ENCODE peak calls at places on chromosomes 1 and 21, in five cellular contexts. S is HepG2, Z is A549, P is K562, X is H1. A is an unnamed sample.

GRCh38 chr1:109875874-109876273 is 34.8 kb upstream of the CSF1 start:
- DNase-seq in S (no peak), Z (no peak), P (no peak), X (no peak), A (no peak)

GRCh38 chr1:111802110-111802509 is 46.4 kb downstream of the DDX20 start:
- DNase-seq in S (no peak), Z (no peak), P (no peak), X (no peak), A (no peak)

GRCh38 chr21:42414928-42415769 is 11.4 kb downstream of the UBASH3A start:
- DNase-seq in S (no peak), Z (peak; percentile 74), P (peak; percentile 62), X (no peak), A (peak; percentile 16)

GRCh38 chr1:8720347-8720746 is 97.1 kb downstream of the RERE start:
- DNase-seq in S (no peak), Z (no peak), P (no peak), X (no peak), A (no peak)

GRCh38 chr1:89354210-89354609 is 9.6 kb upstream of the GBP6 start:
- DNase-seq in S (no peak), Z (no peak), P (no peak), X (no peak), A (no peak)

GRCh38 chr1:164563821-164564251 is 4.9 kb downstream of the PBX1 start:
- DNase-seq in S (no peak), Z (no peak), P (no peak), X (no peak), A (peak; percentile 23)

GRCh38 chr1:162670928-162671663 is 38.8 kb downstream of the DDR2 start:
- DNase-seq in S (no peak), Z (no peak), P (no peak), X (no peak), A (peak; percentile 72)

GRCh38 chr1:93980881-93981280 is 71.7 kb upstream of the GCLM start:
- DNase-seq in S (no peak), Z (no peak), P (no peak), X (no peak), A (no peak)

GRCh38 chr1:162036156-162036555 is 12.5 kb upstream of the OLFML2B start:
- DNase-seq in S (no peak), Z (no peak), P (no peak), X (no peak), A (no peak)

GRCh38 chr1:88537762-88538161 is 146.3 kb upstream of the PKN2 start:
- DNase-seq in S (no peak), Z (no peak), P (no peak), X (no peak), A (no peak)

GRCh38 chr1:30804381-30804780 is 46.8 kb upstream of the LAPTM5 start:
- DNase-seq in S (no peak), Z (no peak), P (no peak), X (no peak), A (no peak)

GRCh38 chr1:11957891-11958290 is 22.4 kb upstream of the MFN2 start:
- DNase-seq in S (no peak), Z (no peak), P (no peak), X (no peak), A (no peak)

GRCh38 chr1:201593200-201593828 is 54.4 kb downstream of the NAV1 start:
- DNase-seq in S (no peak), Z (peak; percentile 28), P (no peak), X (no peak), A (peak; percentile 85)

GRCh38 chr21:37367301-37367757 is 756 bp downstream of the DYRK1A start:
- DNase-seq in S (no peak), Z (no peak), P (no peak), X (no peak), A (no peak)

GRCh38 chr1:156948708-156949107 is 28.3 kb downstream of the LRRC71 start:
- DNase-seq in S (no peak), Z (no peak), P (peak; percentile 52), X (no peak), A (no peak)

GRCh38 chr1:91948501-91949355 is 473 bp upstream of the BRDT start:
- DNase-seq in S (no peak), Z (no peak), P (no peak), X (no peak), A (no peak)
- H3K27ac ChIP-seq in S (no peak overlapping the region), Z (no peak overlapping the region), P (no peak overlapping the region), X (no peak overlapping the region), A (no peak overlapping the region)

DNA sequence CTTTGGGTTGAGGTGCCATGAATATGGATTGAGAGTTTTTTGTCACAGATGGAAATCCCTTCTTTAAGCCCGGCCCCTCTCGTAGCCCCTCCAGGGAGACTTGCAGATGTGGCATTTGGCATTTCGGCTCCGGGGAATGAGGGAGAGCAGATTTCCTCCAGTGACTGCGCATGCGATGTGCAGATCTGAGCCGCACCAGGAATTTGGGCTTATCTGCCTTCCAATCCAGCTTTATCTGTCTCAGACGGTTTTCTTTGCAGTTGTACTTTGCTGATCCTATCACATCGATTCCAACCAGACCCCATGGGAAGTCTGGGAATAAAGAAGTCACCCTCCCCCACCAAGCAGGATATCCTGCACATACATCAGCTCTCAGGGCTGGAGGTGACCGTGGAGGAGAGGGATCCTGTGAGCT is 11.7 kb downstream of the KIF26B start:
- DNase-seq in S (no peak), Z (no peak), P (no peak), X (no peak), A (peak; percentile 18)
- H3K4me3 ChIP-seq in S (no peak overlapping the region), Z (no peak overlapping the region), P (no peak overlapping the region), X (peak overlapping the region; percentile 16), A (no peak overlapping the region)

GRCh38 chr1:211578640-211579433 is at the start of gene SLC30A1:
- DNase-seq in S (peak; percentile 93), Z (peak; percentile 99), P (peak; percentile 100), X (peak; percentile 85), A (peak; percentile 98)

GRCh38 chr1:211583011-211583995 is 4.3 kb upstream of the SLC30A1 start:
- DNase-seq in S (no peak), Z (no peak), P (peak; percentile 60), X (no peak), A (no peak)

GRCh38 chr1:211579434-211580302 is 707 bp upstream of the SLC30A1 start:
- DNase-seq in S (peak; percentile 87), Z (peak; percentile 56), P (peak; percentile 94), X (peak; percentile 21), A (no peak)

GRCh38 chr1:211580303-211580687 is 1.3 kb upstream of the SLC30A1 start:
- DNase-seq in S (no peak), Z (no peak), P (no peak), X (no peak), A (no peak)

GRCh38 chr1:211581521-211581920 is 2.6 kb upstream of the SLC30A1 start:
- DNase-seq in S (no peak), Z (no peak), P (no peak), X (no peak), A (no peak)
- TF ChIP-seq JUN in S (no peak), Z (no peak), P (no peak), X (no peak), A (no peak)

GRCh38 chr1:155005076-155005971 is 2.7 kb downstream of the ZBTB7B start:
- DNase-seq in S (no peak), Z (no peak), P (no peak), X (no peak), A (no peak)
- H3K27ac ChIP-seq in S (peak overlapping the region; percentile 97), Z (peak overlapping the region; percentile 100), P (peak overlapping the region; percentile 99), X (no peak overlapping the region), A (no peak overlapping the region)

DNA sequence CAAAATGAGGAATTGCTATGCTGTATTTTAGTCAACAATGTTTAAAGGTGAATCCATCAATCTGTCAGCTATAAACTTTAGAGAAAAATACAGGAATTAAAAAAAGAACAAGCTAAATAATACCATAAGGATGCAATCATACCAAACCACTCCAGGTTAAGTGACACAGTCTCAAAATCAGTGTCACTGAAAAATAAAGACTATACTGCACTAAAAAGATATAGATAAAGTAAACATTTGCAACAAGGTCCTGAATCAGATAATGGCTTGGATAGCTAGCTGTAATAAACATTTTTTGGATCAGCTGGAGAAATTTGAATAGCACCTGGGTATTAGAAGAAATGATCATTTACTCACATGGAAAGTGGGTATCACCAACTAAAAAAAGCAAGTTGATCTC is 7.8 kb downstream of the GPBP1L1 start:
- DNase-seq in S (no peak), Z (no peak), P (no peak), X (no peak), A (no peak)
- H3K4me3 ChIP-seq in S (no peak overlapping the region), Z (no peak overlapping the region), P (no peak overlapping the region), X (peak overlapping the region; percentile 14), A (no peak overlapping the region)

A was measured in endothelial cell of umbilical vein.